ENCODE peak calls at places on chromosomes 3 and 15, in ten cellular contexts. P is activated CD8-positive, alpha-beta memory T cell treated with anti-CD3 and anti-CD28 coated beads for 24 hours; A is epithelial cell of proximal tubule; F is mucosa of descending colon; I is NCI-H748 treated with DMSO at 0.1 percent for 48 hours; D is cardiac fibroblast; T is stimulated activated CD8-positive, alpha-beta memory T cell treated with anti-CD3 and anti-CD28 coated beads, Interleukin-7, amount 100 ng/mL, for 1 hour; G is Panc1; E is HepG2; X is COR-L47. J is an unnamed sample.

GRCh38 chr3:150349314-150350097 is 58.6 kb upstream of the TSC22D2 start:
- DNase-seq in P (no peak), A (no peak), F (peak; percentile 24), I (no peak), D (peak; percentile 64), T (no peak), G (no peak), E (no peak), X (no peak), J (peak; percentile 30)

GRCh38 chr3:52194541-52195296 is 3.2 kb upstream of the ALAS1 start:
- DNase-seq in P (no peak), A (no peak), F (peak; percentile 59), I (no peak), D (peak; percentile 86), T (no peak), G (no peak), E (no peak), X (no peak), J (no peak)

GRCh38 chr15:78266229-78266628 is 1.9 kb downstream of the DNAJA4 start:
- DNase-seq in P (no peak), A (no peak), F (no peak), I (no peak), D (no peak), T (no peak), G (no peak), E (no peak), X (no peak), J (no peak)

GRCh38 chr3:58581328-58582091 is 4.3 kb upstream of the FAM107A start:
- DNase-seq in P (no peak), A (no peak), F (no peak), I (no peak), D (peak; percentile 31), T (no peak), G (no peak), E (no peak), X (no peak), J (peak; percentile 21)

GRCh38 chr3:40291471-40291870 is 18.0 kb upstream of the EIF1B start:
- DNase-seq in P (no peak), A (no peak), F (no peak), I (no peak), D (no peak), T (no peak), G (no peak), E (no peak), X (no peak), J (no peak)

GRCh38 chr3:183560607-183561006 is 5.1 kb upstream of the KLHL6 start:
- DNase-seq in P (no peak), A (no peak), F (no peak), I (no peak), D (no peak), T (no peak), G (no peak), E (no peak), X (no peak), J (no peak)

GRCh38 chr15:65953622-65954021 is 84.3 kb downstream of the RAB11A start:
- DNase-seq in P (no peak), A (no peak), F (no peak), I (no peak), D (no peak), T (no peak), G (no peak), E (no peak), X (no peak), J (no peak)

GRCh38 chr3:153658151-153658550 is 463.0 kb upstream of the ARHGEF26 start:
- DNase-seq in P (no peak), A (no peak), F (no peak), I (no peak), D (peak; percentile 50), T (no peak), G (no peak), E (no peak), X (no peak), J (no peak)

GRCh38 chr15:88878720-88879184 is 16.6 kb downstream of the HAPLN3 start:
- DNase-seq in P (peak; percentile 64), A (no peak), F (peak; percentile 44), I (peak; percentile 14), D (peak; percentile 60), T (no peak), G (no peak), E (peak; percentile 37), X (peak; percentile 46), J (no peak)

GRCh38 chr3:124969190-124969589 is 34.6 kb upstream of the MUC13 start:
- DNase-seq in P (no peak), A (no peak), F (no peak), I (no peak), D (no peak), T (no peak), G (no peak), E (no peak), X (no peak), J (no peak)

GRCh38 chr3:49257187-49257586 is 19.8 kb downstream of the C3orf62 start:
- DNase-seq in P (no peak), A (no peak), F (no peak), I (no peak), D (no peak), T (no peak), G (no peak), E (no peak), X (no peak), J (no peak)